ENCODE peak calls at places on chromosomes 7 and 10, in four cellular contexts. R is fibroblast of the aortic adventitia, O is mammary epithelial cell, D is astrocyte of the cerebellum. X is an unnamed sample.

GRCh38 chr7:33886100-33886623 is 19.2 kb upstream of the BMPER start:
- DNase-seq in R (no peak), O (no peak), D (no peak), X (no peak)

GRCh38 chr10:75505840-75506506 is 74.5 kb downstream of the LRMDA start:
- DNase-seq in R (no peak), O (no peak), D (no peak), X (no peak)

GRCh38 chr10:47098238-47098637 is 187.0 kb downstream of the PTPN20 start:
- DNase-seq in R (no peak), O (no peak), D (no peak), X (no peak)

GRCh38 chr7:157394246-157395191 is 57.7 kb downstream of the DNAJB6 start:
- DNase-seq in R (no peak), O (peak; percentile 17), D (no peak), X (no peak)

GRCh38 chr10:71462642-71462935 is 65.9 kb downstream of the CDH23 start:
- DNase-seq in R (no peak), O (no peak), D (no peak), X (no peak)

GRCh38 chr7:85162743-85163142 is 24.1 kb downstream of the SEMA3D start:
- DNase-seq in R (peak; percentile 52), O (no peak), D (no peak), X (no peak)

GRCh38 chr7:28572321-28573058 is 160.2 kb downstream of the CREB5 start:
- DNase-seq in R (no peak), O (no peak), D (no peak), X (no peak)

GRCh38 chr10:33556581-33556980 is 222.1 kb upstream of the NRP1 start:
- DNase-seq in R (no peak), O (no peak), D (no peak), X (no peak)

GRCh38 chr7:65750511-65751344 is 122.1 kb upstream of the VKORC1L1 start:
- DNase-seq in R (peak; percentile 80), O (peak; percentile 90), D (peak; percentile 56), X (peak; percentile 38)

GRCh38 chr10:20746856-20747255 is 150.3 kb downstream of the NEBL start:
- DNase-seq in R (no peak), O (no peak), D (no peak), X (no peak)

GRCh38 chr7:89003619-89003956 is 208.1 kb upstream of the TEX47 start:
- DNase-seq in R (no peak), O (no peak), D (no peak), X (no peak)

GRCh38 chr7:111090834-111091233 is at the start of gene LRRN3:
- DNase-seq in R (peak; percentile 49), O (no peak), D (no peak), X (no peak)

GRCh38 chr10:132459252-132460028 is 62.4 kb downstream of the PWWP2B start:
- DNase-seq in R (no peak), O (no peak), D (no peak), X (no peak)

GRCh38 chr10:47336387-47337134 is 11.6 kb upstream of the RBP3 start:
- DNase-seq in R (no peak), O (no peak), D (no peak), X (no peak)

GRCh38 chr7:142960955-142961512 is 1.1 kb downstream of the KEL start:
- DNase-seq in R (no peak), O (no peak), D (no peak), X (no peak)

GRCh38 chr10:50788951-50789904 is 49.5 kb downstream of the ASAH2B start:
- DNase-seq in R (peak; percentile 66), O (peak; percentile 21), D (peak; percentile 57), X (no peak)

GRCh38 chr7:44145969-44146897 is 5.1 kb upstream of the MYL7 start:
- DNase-seq in R (peak; percentile 17), O (no peak), D (no peak), X (no peak)

GRCh38 chr7:3206771-3207191 is 94.3 kb upstream of the SDK1 start:
- DNase-seq in R (no peak), O (no peak), D (no peak), X (no peak)

GRCh38 chr7:94701555-94701973 is 45.6 kb upstream of the SGCE start:
- DNase-seq in R (peak; percentile 30), O (peak; percentile 73), D (peak; percentile 69), X (peak; percentile 23)

GRCh38 chr7:45924283-45924682 is 3.2 kb upstream of the IGFBP3 start:
- DNase-seq in R (peak; percentile 75), O (peak; percentile 93), D (peak; percentile 42), X (no peak)

GRCh38 chr7:149427893-149428292 is 33.0 kb downstream of the ZNF777 start:
- DNase-seq in R (no peak), O (no peak), D (no peak), X (no peak)

GRCh38 chr7:50640256-50640655 is 75.1 kb upstream of the DDC start:
- DNase-seq in R (no peak), O (no peak), D (no peak), X (no peak)

GRCh38 chr10:123655763-123656162 is 10.4 kb upstream of the GPR26 start:
- DNase-seq in R (no peak), O (no peak), D (no peak), X (no peak)
- TF ChIP-seq CTCF in R (no peak), O (no peak), D (no peak), X (no peak)

GRCh38 chr10:17693009-17693408 is 49.1 kb downstream of the STAM start:
- DNase-seq in R (no peak), O (no peak), D (no peak), X (no peak)
- H3K4me3 ChIP-seq in R (no peak overlapping the region), O (no peak overlapping the region), D (no peak overlapping the region), X (no peak overlapping the region)

GRCh38 chr10:23081891-23082290 is 13.5 kb upstream of the MSRB2 start:
- DNase-seq in R (peak; percentile 34), O (no peak), D (no peak), X (no peak)
- TF ChIP-seq CTCF in R (peak; percentile 29), O (peak; percentile 20), D (peak; percentile 7), X (no peak)

DNA sequence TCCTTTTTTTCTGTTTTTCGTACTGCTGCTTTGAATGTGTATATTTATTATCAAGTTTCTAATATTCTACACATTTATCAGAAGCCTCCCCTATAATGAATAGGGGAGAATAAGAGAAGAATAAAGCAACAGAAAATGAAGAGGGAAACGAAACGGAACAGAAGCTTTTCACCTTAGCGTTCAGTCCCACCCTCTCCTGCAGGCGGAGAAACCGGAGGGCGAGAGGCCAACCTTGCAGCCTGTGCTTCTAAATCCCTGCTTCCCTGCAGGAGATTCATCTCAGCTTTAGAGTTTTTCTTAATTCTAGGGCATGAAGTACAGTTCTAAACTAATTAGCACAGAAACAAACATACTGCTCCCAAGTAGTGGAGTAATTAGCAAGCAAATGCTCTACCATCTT is 107.2 kb downstream of the CUBN start:
- DNase-seq in R (no peak), O (no peak), D (no peak), X (no peak)
- H3K4me3 ChIP-seq in R (no peak overlapping the region), O (no peak overlapping the region), D (no peak overlapping the region), X (no peak overlapping the region)

GRCh38 chr7:39609462-39610149 is 13.8 kb upstream of the RALA start:
- DNase-seq in R (no peak), O (no peak), D (no peak), X (no peak)
- TF ChIP-seq CTCF in R (peak; percentile 34), O (no peak), D (peak; percentile 43), X (no peak)

GRCh38 chr10:101050206-101051069 is 11.4 kb upstream of the KAZALD1 start:
- DNase-seq in R (peak; percentile 51), O (no peak), D (no peak), X (no peak)

GRCh38 chr10:101047961-101048892 is 13.6 kb upstream of the KAZALD1 start:
- DNase-seq in R (no peak), O (no peak), D (no peak), X (no peak)

GRCh38 chr10:101046332-101047238 is 15.2 kb upstream of the KAZALD1 start:
- DNase-seq in R (no peak), O (no peak), D (no peak), X (no peak)

GRCh38 chr10:101044117-101044516 is 13.1 kb downstream of the SFXN3 start:
- DNase-seq in R (no peak), O (no peak), D (no peak), X (no peak)

DNA sequence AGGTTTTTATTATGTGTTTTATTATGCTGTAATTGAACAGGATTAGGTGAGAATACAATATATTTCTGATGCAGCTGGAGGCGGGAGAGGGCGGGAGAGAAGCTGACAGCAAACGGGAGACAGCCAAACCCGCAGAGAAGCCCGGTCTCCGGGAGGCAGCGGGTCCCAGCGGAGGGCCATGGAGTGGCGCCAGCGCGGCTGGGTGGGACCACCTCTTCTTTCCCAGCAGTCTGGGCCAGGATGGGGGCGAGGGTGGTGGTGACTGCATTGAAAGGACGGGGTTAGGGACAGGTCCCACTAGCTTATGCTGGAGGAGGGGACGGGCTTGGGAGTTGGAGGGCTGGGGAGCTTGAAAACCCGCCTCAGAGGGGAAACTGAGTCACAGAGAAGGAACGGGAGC is 14.5 kb upstream of the KAZALD1 start:
- DNase-seq in R (no peak), O (no peak), D (no peak), X (no peak)
- H3K4me3 ChIP-seq in R (no peak overlapping the region), O (no peak overlapping the region), D (no peak overlapping the region), X (no peak overlapping the region)

GRCh38 chr7:116598278-116598677 is 73.4 kb downstream of the CAV1 start:
- DNase-seq in R (no peak), O (no peak), D (no peak), X (no peak)
- TF ChIP-seq CTCF in R (peak; percentile 53), O (no peak), D (peak; percentile 36), X (peak; percentile 26)

X was measured in BJ.